ENCODE peak calls at places on chromosomes 3 and 15, in five cellular contexts. One of them, this sample, is unnamed.

GRCh38 chr3:197027896-197028710 is 1.5 kb downstream of the MELTF start:
- DNase-seq in colonic mucosa: peak
- DNase-seq in choroid plexus epithelial cell: no peak
- DNase-seq in cardiac fibroblast: no peak
- DNase-seq in AG04450: no peak
- DNase-seq in this sample: no peak

GRCh38 chr3:44420676-44421075 is 56.8 kb downstream of the ZNF445 start:
- DNase-seq in choroid plexus epithelial cell: no peak
- DNase-seq in colonic mucosa: no peak
- DNase-seq in AG04450: no peak
- DNase-seq in cardiac fibroblast: no peak
- DNase-seq in this sample: no peak

GRCh38 chr3:14153663-14154062 is 24.7 kb downstream of the XPC start:
- DNase-seq in choroid plexus epithelial cell: no peak
- DNase-seq in cardiac fibroblast: no peak
- DNase-seq in AG04450: no peak
- DNase-seq in colonic mucosa: no peak
- DNase-seq in this sample: no peak

GRCh38 chr3:58065700-58066167 is 57.5 kb downstream of the FLNB start:
- DNase-seq in AG04450: no peak
- DNase-seq in cardiac fibroblast: no peak
- DNase-seq in choroid plexus epithelial cell: peak
- DNase-seq in colonic mucosa: no peak
- DNase-seq in this sample: no peak

GRCh38 chr15:42796955-42797779 is 60.2 kb upstream of the CDAN1 start:
- DNase-seq in choroid plexus epithelial cell: peak
- DNase-seq in colonic mucosa: no peak
- DNase-seq in AG04450: no peak
- DNase-seq in cardiac fibroblast: peak
- DNase-seq in this sample: peak

GRCh38 chr15:56739964-56740640 is 6.8 kb upstream of the ZNF280D start:
- DNase-seq in colonic mucosa: no peak
- DNase-seq in choroid plexus epithelial cell: no peak
- DNase-seq in cardiac fibroblast: peak
- DNase-seq in AG04450: no peak
- DNase-seq in this sample: no peak

GRCh38 chr3:9074079-9074478 is 110.8 kb upstream of the RAD18 start:
- DNase-seq in colonic mucosa: no peak
- DNase-seq in cardiac fibroblast: peak
- DNase-seq in AG04450: no peak
- DNase-seq in choroid plexus epithelial cell: peak
- DNase-seq in this sample: no peak

GRCh38 chr3:131221731-131222130 is 159.8 kb upstream of the NUDT16 start:
- DNase-seq in colonic mucosa: no peak
- DNase-seq in choroid plexus epithelial cell: peak
- DNase-seq in AG04450: peak
- DNase-seq in cardiac fibroblast: peak
- DNase-seq in this sample: peak

GRCh38 chr15:82048809-82049208 is 3.0 kb upstream of the MEX3B start:
- DNase-seq in cardiac fibroblast: no peak
- DNase-seq in AG04450: no peak
- DNase-seq in choroid plexus epithelial cell: no peak
- DNase-seq in colonic mucosa: no peak
- DNase-seq in this sample: no peak

GRCh38 chr3:16377847-16378302 is 112.9 kb downstream of the OXNAD1 start:
- DNase-seq in colonic mucosa: no peak
- DNase-seq in choroid plexus epithelial cell: no peak
- DNase-seq in cardiac fibroblast: no peak
- DNase-seq in AG04450: no peak
- DNase-seq in this sample: no peak

GRCh38 chr3:71636482-71636881 is 53.0 kb upstream of the FOXP1 start:
- DNase-seq in cardiac fibroblast: no peak
- DNase-seq in AG04450: no peak
- DNase-seq in choroid plexus epithelial cell: no peak
- DNase-seq in colonic mucosa: no peak
- DNase-seq in this sample: no peak

GRCh38 chr3:16512435-16513140 is 911 bp downstream of the RFTN1 start:
- DNase-seq in cardiac fibroblast: peak
- DNase-seq in choroid plexus epithelial cell: no peak
- DNase-seq in colonic mucosa: peak
- DNase-seq in AG04450: no peak
- DNase-seq in this sample: no peak

GRCh38 chr3:192422998-192423349 is 304.4 kb downstream of the FGF12 start:
- DNase-seq in colonic mucosa: no peak
- DNase-seq in choroid plexus epithelial cell: no peak
- DNase-seq in AG04450: no peak
- DNase-seq in cardiac fibroblast: peak
- DNase-seq in this sample: peak

GRCh38 chr3:182490601-182491485 is 302.5 kb upstream of the ATP11B start:
- DNase-seq in AG04450: no peak
- DNase-seq in choroid plexus epithelial cell: peak
- DNase-seq in colonic mucosa: peak
- DNase-seq in cardiac fibroblast: peak
- DNase-seq in this sample: peak

GRCh38 chr3:148466143-148466542 is 231.6 kb upstream of the AGTR1 start:
- DNase-seq in choroid plexus epithelial cell: peak
- DNase-seq in AG04450: no peak
- DNase-seq in cardiac fibroblast: peak
- DNase-seq in colonic mucosa: no peak
- DNase-seq in this sample: peak

GRCh38 chr3:117080899-117081298 is 371.3 kb downstream of the TUSC7 start:
- DNase-seq in AG04450: no peak
- DNase-seq in cardiac fibroblast: no peak
- DNase-seq in choroid plexus epithelial cell: no peak
- DNase-seq in colonic mucosa: no peak
- DNase-seq in this sample: no peak

GRCh38 chr15:39579487-39580116 is 1.3 kb upstream of the THBS1 start:
- DNase-seq in choroid plexus epithelial cell: peak
- DNase-seq in cardiac fibroblast: peak
- DNase-seq in AG04450: peak
- DNase-seq in colonic mucosa: no peak
- DNase-seq in this sample: peak

GRCh38 chr15:90401499-90401898 is 13.5 kb downstream of the IQGAP1 start:
- DNase-seq in AG04450: no peak
- DNase-seq in cardiac fibroblast: no peak
- DNase-seq in choroid plexus epithelial cell: no peak
- DNase-seq in colonic mucosa: no peak
- DNase-seq in this sample: no peak
- H3K4me3 ChIP-seq in AG04450: no peak
- H3K4me3 ChIP-seq in cardiac fibroblast: no peak
- H3K4me3 ChIP-seq in choroid plexus epithelial cell: no peak
- H3K4me3 ChIP-seq in colonic mucosa: no peak
- H3K4me3 ChIP-seq in this sample: peak

DNA sequence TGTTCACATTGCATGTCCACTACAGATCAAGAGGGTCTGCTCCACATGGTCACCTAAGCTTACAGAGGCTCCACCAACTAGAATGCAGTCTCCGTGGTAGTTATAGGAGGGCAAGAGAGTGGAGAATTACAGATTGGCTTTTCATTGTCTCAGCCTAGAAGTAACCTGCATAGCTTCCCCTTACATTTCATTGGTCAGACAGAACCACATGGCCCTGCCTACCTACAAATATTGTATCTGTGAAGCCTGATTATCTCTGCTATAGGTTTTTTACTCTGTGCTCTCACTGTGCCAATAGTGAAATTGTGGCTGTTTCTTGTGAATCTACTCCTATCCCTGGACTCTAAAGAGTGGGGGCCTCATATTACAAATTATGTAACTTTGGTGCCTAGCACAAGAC is 2.5 kb upstream of the TLNRD1 start:
- DNase-seq in AG04450: no peak
- DNase-seq in cardiac fibroblast: no peak
- DNase-seq in choroid plexus epithelial cell: no peak
- DNase-seq in colonic mucosa: no peak
- DNase-seq in this sample: no peak
- H3K4me3 ChIP-seq in AG04450: no peak
- H3K4me3 ChIP-seq in cardiac fibroblast: no peak
- H3K4me3 ChIP-seq in choroid plexus epithelial cell: no peak
- H3K4me3 ChIP-seq in colonic mucosa: no peak
- H3K4me3 ChIP-seq in this sample: no peak

DNA sequence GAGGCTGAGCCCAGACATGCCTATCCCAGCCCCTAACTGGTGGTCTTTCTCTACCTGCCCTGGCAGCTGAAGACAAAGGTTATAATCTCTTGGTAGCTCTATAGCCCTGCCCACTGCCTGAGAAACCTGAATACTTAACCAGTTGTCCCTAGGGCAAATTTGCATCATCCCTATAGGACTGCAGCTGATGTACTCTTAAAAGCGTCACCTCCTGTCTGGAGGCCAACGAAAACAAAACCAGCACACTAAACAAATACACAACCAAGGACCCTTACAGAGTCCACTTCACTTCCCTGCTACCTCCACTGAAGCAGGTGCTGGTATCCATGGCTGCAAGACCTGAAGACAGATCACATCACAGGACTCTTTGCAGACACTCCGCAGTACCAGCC is 98.0 kb downstream of the KCNAB1 start:
- DNase-seq in choroid plexus epithelial cell: peak
- DNase-seq in cardiac fibroblast: peak
- DNase-seq in colonic mucosa: no peak
- DNase-seq in AG04450: no peak
- DNase-seq in this sample: no peak
- H3K4me3 ChIP-seq in choroid plexus epithelial cell: no peak
- H3K4me3 ChIP-seq in cardiac fibroblast: no peak
- H3K4me3 ChIP-seq in colonic mucosa: no peak
- H3K4me3 ChIP-seq in AG04450: no peak
- H3K4me3 ChIP-seq in this sample: no peak

DNA sequence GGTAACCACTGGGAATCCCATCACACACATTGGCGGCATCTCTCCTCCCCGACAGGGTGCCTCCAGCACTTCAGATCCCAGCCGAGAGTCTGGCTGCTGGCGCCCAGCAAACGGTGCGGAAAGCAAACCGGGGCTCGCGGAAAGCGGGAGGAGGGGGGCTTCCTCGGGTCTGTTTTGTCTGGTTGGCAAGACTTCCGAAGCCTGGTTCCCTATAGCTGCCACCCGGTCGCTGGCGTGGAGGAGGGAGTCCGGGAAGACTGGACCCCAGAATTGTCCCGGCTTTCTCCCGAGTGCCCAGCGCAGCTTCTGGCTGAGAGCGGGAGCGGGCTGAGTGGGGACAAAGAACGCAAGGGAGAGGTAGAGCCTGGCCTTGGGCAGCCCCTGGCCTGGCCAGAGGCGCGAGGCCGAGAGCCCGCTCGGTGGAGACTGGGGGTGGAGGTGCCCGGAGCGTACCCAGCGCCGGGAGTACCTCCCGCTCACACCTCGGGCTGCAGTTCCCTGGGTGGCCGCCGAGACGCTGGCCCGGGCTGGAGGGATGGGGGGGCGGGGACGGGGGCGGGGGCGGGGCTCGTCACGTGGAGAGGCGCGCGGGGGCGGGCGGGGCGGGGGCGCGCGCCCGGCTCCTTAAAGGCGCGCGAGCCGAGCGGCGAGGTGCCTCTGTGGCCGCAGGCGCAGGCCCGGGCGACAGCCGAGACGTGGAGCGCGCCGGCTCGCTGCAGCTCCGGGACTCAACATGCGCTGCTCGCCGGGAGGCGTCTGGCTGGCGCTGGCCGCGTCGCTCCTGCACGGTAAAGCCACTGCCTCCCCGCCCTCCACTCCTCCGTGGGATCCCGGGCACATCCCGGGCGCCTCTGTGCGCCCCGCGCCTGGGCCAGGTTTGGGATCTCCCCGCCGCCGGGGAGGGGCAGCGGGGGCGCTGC is at the start of gene CHRNA7:
- DNase-seq in cardiac fibroblast: peak
- DNase-seq in choroid plexus epithelial cell: peak
- DNase-seq in colonic mucosa: peak
- DNase-seq in AG04450: no peak
- DNase-seq in this sample: peak
- H3K4me3 ChIP-seq in cardiac fibroblast: peak
- H3K4me3 ChIP-seq in choroid plexus epithelial cell: peak
- H3K4me3 ChIP-seq in colonic mucosa: peak
- H3K4me3 ChIP-seq in AG04450: peak
- H3K4me3 ChIP-seq in this sample: peak

DNA sequence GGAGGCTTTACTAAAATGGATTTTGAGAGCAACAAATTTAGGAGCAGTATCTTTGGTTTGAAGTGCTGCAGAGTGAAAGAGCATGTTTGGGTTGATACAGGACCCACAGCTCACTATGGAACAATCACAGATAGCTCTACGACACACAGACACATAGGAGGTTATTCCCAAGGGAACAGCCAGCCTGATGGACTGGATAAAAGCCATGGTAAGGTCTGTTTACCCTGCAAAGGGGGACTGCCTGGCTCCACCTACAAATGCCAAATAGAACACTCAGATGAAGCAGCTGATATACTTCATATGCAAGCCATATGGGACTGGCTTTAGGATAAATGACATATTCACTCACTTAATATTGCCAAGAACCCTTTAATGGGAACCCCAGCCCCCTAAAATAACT is 75.4 kb downstream of the CDC25A start:
- DNase-seq in cardiac fibroblast: no peak
- DNase-seq in choroid plexus epithelial cell: peak
- DNase-seq in colonic mucosa: no peak
- DNase-seq in AG04450: no peak
- DNase-seq in this sample: no peak
- H3K4me3 ChIP-seq in cardiac fibroblast: no peak
- H3K4me3 ChIP-seq in choroid plexus epithelial cell: no peak
- H3K4me3 ChIP-seq in colonic mucosa: no peak
- H3K4me3 ChIP-seq in AG04450: no peak
- H3K4me3 ChIP-seq in this sample: no peak

This sample was measured in fibroblast of pulmonary artery.